ENCODE peak calls at places on chromosome 14, in five cellular contexts. Q is NCI-H1694; S is CD4-positive, alpha-beta memory T cell; V is T follicular helper cell; N is tibial artery. U is an unnamed sample.

GRCh38 chr14:43204816-43205215 is 1302.3 kb downstream of the FSCB start:
- DNase-seq in Q (no peak), V (no peak), N (no peak), S (no peak), U (peak; percentile 69)

GRCh38 chr14:81632162-81632561 is 98.5 kb upstream of the SEL1L start:
- DNase-seq in V (no peak), S (no peak), Q (no peak), N (no peak), U (no peak)

GRCh38 chr14:90970167-90970600 is 90.3 kb downstream of the RPS6KA5 start:
- DNase-seq in Q (no peak), N (no peak), V (no peak), S (no peak), U (peak; percentile 72)

GRCh38 chr14:97524579-97525319 is 727.6 kb downstream of the VRK1 start:
- DNase-seq in V (no peak), N (no peak), Q (no peak), S (no peak), U (no peak)

GRCh38 chr14:76774471-76775158 is 13.3 kb downstream of the VASH1 start:
- DNase-seq in Q (no peak), V (no peak), S (no peak), N (peak; percentile 56), U (no peak)

GRCh38 chr14:22394616-22395015 is 194.4 kb downstream of the DAD1 start:
- DNase-seq in V (no peak), N (no peak), Q (no peak), S (no peak), U (no peak)

GRCh38 chr14:90382491-90383125 is 14.2 kb upstream of the CALM1 start:
- DNase-seq in N (peak; percentile 87), S (peak; percentile 84), Q (peak; percentile 76), V (peak; percentile 57), U (peak; percentile 84)

GRCh38 chr14:69815556-69815955 is 18.5 kb upstream of the SLC10A1 start:
- DNase-seq in N (no peak), V (no peak), S (no peak), Q (no peak), U (no peak)

GRCh38 chr14:57069702-57070101 is 199.0 kb downstream of the EXOC5 start:
- DNase-seq in N (no peak), Q (no peak), S (no peak), V (no peak), U (no peak)

GRCh38 chr14:32009221-32009620 is 67.9 kb upstream of the ARHGAP5 start:
- DNase-seq in Q (no peak), N (no peak), S (no peak), V (no peak), U (no peak)

GRCh38 chr14:55388160-55388559 is 23.5 kb downstream of the ATG14 start:
- DNase-seq in N (no peak), Q (no peak), S (no peak), V (no peak), U (peak; percentile 93)

GRCh38 chr14:36069535-36069900 is 107.0 kb downstream of the PTCSC3 start:
- DNase-seq in V (no peak), S (no peak), Q (peak; percentile 68), N (no peak), U (peak; percentile 14)

GRCh38 chr14:54737132-54737711 is 165.4 kb downstream of the GCH1 start:
- DNase-seq in Q (no peak), N (no peak), S (no peak), V (no peak), U (peak; percentile 80)

GRCh38 chr14:92391746-92392145 is 68.8 kb downstream of the SLC24A4 start:
- DNase-seq in S (no peak), V (no peak), Q (no peak), N (no peak), U (no peak)

GRCh38 chr14:100677152-100677924 is 49.4 kb upstream of the DLK1 start:
- DNase-seq in S (no peak), Q (peak; percentile 76), N (no peak), V (no peak), U (peak; percentile 51)